ENCODE peak calls at places on chromosomes 11 and 22, in five cellular contexts. D is H54; Z is stimulated activated CD4-positive, alpha-beta T cell treated with anti-CD3 and anti-CD28 coated beads, Interleukin-1b, Interleukin-23, amount 100 ng/mL, for 1 hour; G is adipocyte; X is kidney epithelial cell. E is an unnamed sample.
A peak's percentile ranks its signal among the peaks of the same experiment; 100 is the strongest.

GRCh38 chr22:49229483-49230193 is 598.0 kb downstream of the BRD1 start:
- DNase-seq in D (no peak), G (no peak), X (no peak), Z (no peak), E (no peak)

GRCh38 chr11:1072116-1072820 is 2.4 kb upstream of the MUC2 start:
- DNase-seq in G (peak; percentile 2), X (peak; percentile 57), Z (no peak), D (peak; percentile 75), E (no peak)

GRCh38 chr22:17164392-17165024 is 5.4 kb upstream of the HDHD5 start:
- DNase-seq in Z (no peak), D (peak; percentile 20), X (no peak), G (no peak), E (no peak)

GRCh38 chr11:31262761-31263160 is 106.8 kb downstream of the DCDC1 start:
- DNase-seq in D (no peak), G (no peak), Z (no peak), X (peak; percentile 56), E (no peak)

GRCh38 chr11:31995525-31996123 is 95.2 kb upstream of the RCN1 start:
- DNase-seq in Z (no peak), X (no peak), D (no peak), G (peak; percentile 32), E (no peak)

GRCh38 chr11:131253142-131253884 is 117.1 kb upstream of the NTM start:
- DNase-seq in Z (no peak), X (no peak), G (peak; percentile 41), D (no peak), E (no peak)

GRCh38 chr22:22011964-22012363 is 29.4 kb upstream of the TOP3B start:
- DNase-seq in X (no peak), G (no peak), D (no peak), Z (no peak), E (no peak)

GRCh38 chr11:76263657-76264056 is 57.4 kb upstream of the WNT11 start:
- DNase-seq in D (no peak), X (no peak), G (no peak), Z (no peak), E (no peak)

GRCh38 chr11:443542-444199 is 1.9 kb upstream of the ANO9 start:
- DNase-seq in D (no peak), X (no peak), Z (no peak), G (no peak), E (no peak)

GRCh38 chr22:19809741-19810140 is 44.9 kb downstream of the GNB1L start:
- DNase-seq in D (no peak), G (no peak), X (no peak), Z (no peak), E (no peak)

GRCh38 chr11:79400717-79401330 is 40.0 kb downstream of the TENM4 start:
- DNase-seq in D (no peak), Z (no peak), G (peak; percentile 14), X (no peak), E (no peak)

GRCh38 chr22:45129703-45130524 is 33.8 kb upstream of the NUP50 start:
- DNase-seq in Z (no peak), X (no peak), G (no peak), D (no peak), E (no peak)

GRCh38 chr11:128884703-128885338 is 6.3 kb upstream of the KCNJ5 start:
- DNase-seq in X (no peak), G (peak; percentile 81), D (no peak), Z (no peak), E (peak; percentile 14)

GRCh38 chr11:64608636-64609035 is 17.6 kb downstream of the SLC22A12 start:
- DNase-seq in Z (no peak), X (no peak), D (no peak), G (no peak), E (no peak)

GRCh38 chr22:35727436-35727835 is 9.8 kb downstream of the APOL5 start:
- DNase-seq in G (no peak), Z (no peak), D (no peak), X (no peak), E (no peak)

GRCh38 chr11:11569936-11570491 is 51.8 kb downstream of the GALNT18 start:
- DNase-seq in D (no peak), X (no peak), G (no peak), Z (no peak), E (no peak)

GRCh38 chr11:40032331-40032730 is 1427.1 kb downstream of the LRRC4C start:
- DNase-seq in X (no peak), Z (no peak), D (no peak), G (no peak), E (no peak)

GRCh38 chr11:19071255-19071654 is 10.7 kb upstream of the MRGPRX2 start:
- DNase-seq in X (no peak), Z (peak; percentile 5), D (peak; percentile 65), G (peak; percentile 94), E (peak; percentile 91)

GRCh38 chr11:76206077-76206326 is 300 bp downstream of the WNT11 start:
- DNase-seq in G (peak; percentile 22), X (no peak), D (no peak), Z (no peak), E (no peak)

GRCh38 chr22:20438066-20438677 is 547 bp upstream of the SCARF2 start:
- DNase-seq in Z (no peak), X (no peak), G (peak; percentile 70), D (no peak), E (peak; percentile 13)

GRCh38 chr11:113202431-113202830 is 112.0 kb upstream of the TTC12 start:
- DNase-seq in D (peak; percentile 12), X (no peak), Z (no peak), G (peak; percentile 52), E (no peak)

GRCh38 chr22:33110562-33111163 is 52.5 kb upstream of the SYN3 start:
- DNase-seq in Z (no peak), X (no peak), G (no peak), D (no peak), E (no peak)

GRCh38 chr11:17169876-17170275 is 37.9 kb downstream of the PIK3C2A start:
- DNase-seq in G (no peak), Z (no peak), X (no peak), D (no peak), E (no peak)

GRCh38 chr11:110971110-110971509 is 258.9 kb upstream of the ARHGAP20 start:
- DNase-seq in X (peak; percentile 65), G (peak; percentile 62), Z (no peak), D (no peak), E (no peak)

E was measured in NCI-H2227 treated with DMSO at 0.1 percent for 48 hours.